ENCODE peak calls at places on chromosomes 11 and 22, in four cellular contexts. J, V, B and Q are unnamed samples.

GRCh38 chr22:38214248-38215056 is 12.7 kb downstream of the MAFF start:
- DNase-seq in B (no peak), V (peak), J (peak), Q (peak)

GRCh38 chr11:12160231-12160630 is 49.8 kb downstream of the MICAL2 start:
- DNase-seq in B (no peak), J (peak), V (no peak), Q (no peak)

GRCh38 chr22:37218771-37219411 is 6.6 kb upstream of the SSTR3 start:
- DNase-seq in B (no peak), V (no peak), J (no peak), Q (peak)

GRCh38 chr11:8097926-8098325 is 16.9 kb downstream of the TUB start:
- DNase-seq in J (no peak), B (no peak), V (no peak), Q (peak)

GRCh38 chr11:121394785-121395184 is 57.3 kb upstream of the SORL1 start:
- DNase-seq in B (peak), V (no peak), J (no peak), Q (no peak)

GRCh38 chr11:11787305-11788066 is 54.3 kb upstream of the USP47 start:
- DNase-seq in V (peak), J (peak), B (peak), Q (peak)

GRCh38 chr11:69877235-69877634 is 58.0 kb upstream of the FGF3 start:
- DNase-seq in J (peak), V (no peak), B (no peak), Q (peak)

GRCh38 chr11:75627879-75628668 is 40.8 kb downstream of the MAP6 start:
- DNase-seq in V (peak), B (peak), J (no peak), Q (no peak)

GRCh38 chr11:96242971-96243647 is 99.9 kb downstream of the MAML2 start:
- DNase-seq in B (peak), V (peak), J (peak), Q (peak)

GRCh38 chr11:100963375-100963774 is 166.2 kb downstream of the PGR start:
- DNase-seq in V (peak), B (no peak), J (no peak), Q (no peak)

GRCh38 chr22:25351631-25352293 is 132.3 kb downstream of the CRYBB2 start:
- DNase-seq in J (peak), V (no peak), B (no peak), Q (no peak)

GRCh38 chr11:34512810-34513673 is 552 bp downstream of the ELF5 start:
- DNase-seq in J (no peak), B (peak), V (peak), Q (peak)

GRCh38 chr11:73388241-73389133 is 12.3 kb downstream of the RELT start:
- DNase-seq in V (no peak), B (peak), J (no peak), Q (peak)

GRCh38 chr11:44689265-44689664 is 37.5 kb upstream of the TSPAN18 start:
- DNase-seq in B (no peak), J (no peak), V (no peak), Q (no peak)

GRCh38 chr22:29030618-29031235 is 30.9 kb downstream of the C22orf31 start:
- DNase-seq in J (no peak), V (peak), B (no peak), Q (peak)

GRCh38 chr22:43449205-43449830 is 37.5 kb downstream of the MPPED1 start:
- DNase-seq in J (no peak), B (peak), V (no peak), Q (peak)

GRCh38 chr22:50011447-50012200 is 941 bp downstream of the IL17REL start:
- DNase-seq in V (no peak), J (no peak), B (no peak), Q (no peak)

GRCh38 chr11:32451808-32452207 is 16.5 kb upstream of the WT1 start:
- DNase-seq in V (no peak), J (no peak), B (no peak), Q (no peak)

GRCh38 chr22:45127866-45128265 is 35.9 kb upstream of the NUP50 start:
- DNase-seq in B (no peak), J (no peak), V (peak), Q (no peak)

GRCh38 chr22:21939392-21940319 is 13.0 kb downstream of the PPM1F start:
- DNase-seq in V (no peak), B (peak), J (no peak), Q (peak)

GRCh38 chr11:10490398-10491232 is 35.6 kb downstream of the AMPD3 start:
- DNase-seq in B (peak), J (peak), V (peak), Q (peak)

GRCh38 chr11:118618115-118618990 is 10.9 kb downstream of the PHLDB1 start:
- DNase-seq in J (peak), V (peak), B (no peak), Q (peak)

GRCh38 chr22:27580311-27580897 is 221.2 kb downstream of the MN1 start:
- DNase-seq in V (no peak), J (no peak), B (peak), Q (peak)

GRCh38 chr11:67584205-67584880 is 731 bp downstream of the GSTP1 start:
- DNase-seq in J (peak), V (peak), B (peak), Q (peak)

GRCh38 chr11:133724116-133724515 is 121.2 kb downstream of the SPATA19 start:
- DNase-seq in J (peak), B (no peak), V (no peak), Q (no peak)

GRCh38 chr11:121326230-121326629 is 33.7 kb downstream of the SC5D start:
- DNase-seq in V (no peak), B (no peak), J (no peak), Q (no peak)

GRCh38 chr11:126403039-126403438 is 47.6 kb downstream of the ST3GAL4 start:
- DNase-seq in V (no peak), B (no peak), J (no peak), Q (no peak)

GRCh38 chr11:110088535-110089344 is 4.5 kb upstream of the ZC3H12C start:
- DNase-seq in J (no peak), B (no peak), V (no peak), Q (no peak)

GRCh38 chr11:17734986-17735822 is 623 bp downstream of the KCNC1 start:
- DNase-seq in J (no peak), B (peak), V (peak), Q (peak)

GRCh38 chr11:2931771-2932738 is 2.8 kb upstream of the PHLDA2 start:
- DNase-seq in B (no peak), J (no peak), V (no peak), Q (peak)

GRCh38 chr22:19180740-19181410 is 2.3 kb upstream of the SLC25A1 start:
- DNase-seq in J (no peak), B (no peak), V (no peak), Q (no peak)

GRCh38 chr11:10603721-10604297 is 35.3 kb upstream of the LYVE1 start:
- DNase-seq in B (no peak), J (no peak), V (no peak), Q (no peak)

GRCh38 chr11:72217856-72218745 is 1.5 kb downstream of the FOLR2 start:
- DNase-seq in B (no peak), J (no peak), V (no peak), Q (no peak)

GRCh38 chr11:130037881-130038601 is 31.7 kb upstream of the APLP2 start:
- DNase-seq in J (no peak), B (no peak), V (no peak), Q (no peak)

GRCh38 chr11:119152043-119152442 is 3.2 kb downstream of the ABCG4 start:
- DNase-seq in V (no peak), B (no peak), J (no peak), Q (no peak)

GRCh38 chr11:17813391-17814059 is 78.9 kb downstream of the KCNC1 start:
- DNase-seq in B (no peak), J (no peak), V (no peak), Q (no peak)

GRCh38 chr11:132123854-132124835 is 753.7 kb downstream of the NTM start:
- DNase-seq in B (no peak), J (no peak), V (no peak), Q (no peak)

GRCh38 chr22:46517255-46517761 is 20.1 kb downstream of the CELSR1 start:
- DNase-seq in B (no peak), V (no peak), J (no peak), Q (no peak)

GRCh38 chr11:47863189-47863892 is 15.2 kb upstream of the NUP160 start:
- DNase-seq in V (peak), J (no peak), B (peak), Q (no peak)
- H3K4me3 ChIP-seq in V (no peak), J (no peak), B (no peak), Q (no peak)

DNA sequence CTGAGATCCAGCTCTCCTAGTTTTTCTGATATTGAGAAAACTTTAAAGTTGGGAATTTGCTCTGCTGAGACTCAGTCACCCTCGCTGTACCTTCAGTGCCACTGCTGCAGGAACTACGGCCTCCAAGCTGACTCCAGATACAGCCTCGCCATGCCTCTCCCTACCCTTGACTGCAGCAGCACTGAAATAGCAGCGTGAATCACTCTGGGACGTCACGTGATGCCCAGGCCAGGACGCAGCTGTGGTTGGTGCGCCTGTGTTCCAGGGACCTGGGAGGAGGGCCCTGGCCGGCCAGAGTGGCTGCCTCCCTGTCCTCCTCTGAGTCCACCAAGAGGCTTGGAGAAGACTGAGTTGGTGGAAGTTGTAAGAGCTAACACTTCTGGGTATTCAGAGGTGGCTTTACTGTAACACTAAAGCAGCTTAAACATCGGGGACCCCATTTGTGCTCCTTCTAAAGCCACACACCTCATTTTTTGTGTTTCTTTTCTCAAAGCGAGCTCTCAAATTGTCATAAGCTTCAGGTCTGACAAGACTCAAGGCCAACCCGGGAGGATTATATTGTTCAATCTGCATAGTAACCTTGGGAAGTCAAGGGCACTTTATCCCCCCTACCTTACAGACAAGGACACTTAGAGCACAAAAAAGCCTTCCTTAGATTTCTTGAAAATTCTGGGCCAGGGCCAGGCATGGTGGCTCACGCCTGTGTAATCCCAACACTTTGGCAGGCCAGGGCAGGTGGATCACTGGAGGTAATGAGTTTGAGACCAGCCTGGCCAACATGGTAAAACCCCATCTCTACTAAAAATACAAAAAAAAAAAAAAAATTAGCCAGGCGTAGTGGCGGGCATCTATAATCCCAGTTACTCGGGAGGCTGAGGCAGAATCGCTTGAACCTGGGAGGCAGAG is 4.2 kb upstream of the STIP1 start:
- DNase-seq in B (peak), J (peak), V (peak), Q (peak)
- TF ChIP-seq POLR2A in B (peak), J (no peak), V (peak), Q (no peak)

GRCh38 chr11:77147668-77148321 is 19.7 kb downstream of the MYO7A start:
- DNase-seq in V (no peak), B (peak), J (no peak), Q (no peak)
- H3K4me3 ChIP-seq in V (no peak), B (peak), J (no peak), Q (no peak)

GRCh38 chr11:85682330-85683305 is 3.4 kb downstream of the CCDC89 start:
- DNase-seq in J (peak), V (peak), B (no peak), Q (peak)
- TF ChIP-seq POLR2A in J (no peak), V (no peak), B (no peak), Q (no peak)

DNA sequence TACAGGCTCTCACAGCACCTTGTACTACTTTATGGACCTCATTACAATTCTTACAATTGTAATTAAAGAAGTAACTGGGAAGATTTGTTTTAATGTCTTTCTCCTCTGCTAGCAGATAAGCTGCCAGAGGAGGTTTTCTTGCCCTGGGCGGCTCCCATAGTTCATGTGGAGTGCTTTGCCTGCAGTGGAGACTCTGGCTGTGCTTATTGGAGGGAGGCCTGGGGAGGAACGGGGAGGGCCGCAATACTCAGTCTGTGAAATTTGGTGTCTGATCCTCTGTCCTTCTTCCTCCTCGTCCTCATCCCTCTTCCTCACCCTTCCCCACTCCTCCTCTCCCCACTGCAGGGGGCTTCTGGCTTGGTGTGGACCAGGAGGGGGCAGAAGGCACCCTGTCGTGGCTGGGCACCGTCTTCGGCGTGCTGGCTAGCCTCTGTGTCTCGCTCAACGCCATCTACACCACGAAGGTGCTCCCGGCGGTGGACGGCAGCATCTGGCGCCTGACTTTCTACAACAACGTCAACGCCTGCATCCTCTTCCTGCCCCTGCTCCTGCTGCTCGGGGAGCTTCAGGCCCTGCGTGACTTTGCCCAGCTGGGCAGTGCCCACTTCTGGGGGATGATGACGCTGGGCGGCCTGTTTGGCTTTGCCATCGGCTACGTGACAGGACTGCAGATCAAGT is 5.6 kb downstream of the SLC35C1 start:
- DNase-seq in V (no peak), J (peak), B (no peak), Q (no peak)
- H3K4me3 ChIP-seq in V (no peak), J (no peak), B (no peak), Q (no peak)

GRCh38 chr22:30270841-30271240 is 4.2 kb upstream of the OSM start:
- DNase-seq in J (peak), V (peak), B (no peak), Q (peak)
- TF ChIP-seq POLR2A in J (no peak), V (peak), B (no peak), Q (no peak)

GRCh38 chr11:36540998-36541397 is 26.8 kb upstream of the RAG1 start:
- DNase-seq in B (peak), J (no peak), V (peak), Q (no peak)
- H3K4me3 ChIP-seq in B (no peak), J (no peak), V (no peak), Q (no peak)

GRCh38 chr11:61071208-61071681 is 31.0 kb upstream of the CD5 start:
- DNase-seq in B (peak), V (no peak), J (no peak), Q (peak)
- TF ChIP-seq POLR2A in B (no peak), V (no peak), J (no peak), Q (no peak)

DNA sequence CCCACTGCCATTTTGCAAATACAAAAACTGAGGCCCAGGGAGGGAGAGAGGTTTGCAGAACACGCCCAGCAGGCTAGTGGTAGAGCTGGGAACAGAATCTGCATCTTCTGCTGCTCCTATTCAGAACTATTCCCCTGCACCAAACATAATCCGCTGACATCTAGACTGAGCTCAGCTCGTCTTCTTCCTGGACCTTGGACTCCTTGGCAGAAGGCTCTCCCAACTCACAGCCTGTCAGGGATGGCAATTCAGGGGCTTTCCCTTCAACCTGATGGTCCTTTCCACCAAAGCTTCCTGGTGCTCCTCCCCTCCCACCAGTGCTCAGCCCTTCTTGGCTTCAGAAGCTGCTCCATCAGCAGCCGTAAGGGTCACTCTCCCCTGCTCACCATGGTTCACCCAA is 9.5 kb upstream of the NPAS4 start:
- DNase-seq in J (no peak), V (no peak), B (no peak), Q (no peak)
- H3K4me3 ChIP-seq in J (no peak), V (no peak), B (no peak), Q (no peak)

DNA sequence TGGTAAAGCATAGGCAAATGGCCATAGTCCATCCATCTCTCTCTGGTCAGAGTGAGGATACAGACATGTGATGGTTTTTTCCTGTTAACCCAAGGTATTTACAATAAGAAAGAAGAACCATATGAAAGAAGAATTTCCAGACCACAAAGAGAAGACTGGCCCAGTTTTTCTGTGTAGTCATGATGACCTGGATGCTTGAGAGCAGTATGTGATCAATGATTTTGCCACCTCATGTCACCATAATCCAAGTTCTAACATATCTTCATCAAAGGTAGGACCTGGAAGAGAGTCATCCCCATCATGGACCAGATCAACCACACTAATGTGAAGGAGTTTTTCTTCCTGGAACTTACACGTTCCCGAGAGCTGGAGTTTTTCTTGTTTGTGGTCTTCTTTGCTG is at the start of gene OR4D6:
- DNase-seq in B (no peak), J (no peak), V (no peak), Q (no peak)
- TF ChIP-seq POLR2A in B (no peak), J (no peak), V (no peak), Q (no peak)